ENCODE peak calls at places on chromosomes 13 and 19, in six cellular contexts. R, B, P, Y, Z and H are unnamed samples.

GRCh38 chr13:110600261-110600819 is 15.0 kb upstream of the NAXD start:
- DNase-seq in P (no peak), Z (no peak), B (no peak), Y (no peak), R (no peak), H (no peak)

GRCh38 chr19:41868989-41869300 is 8.1 kb upstream of the CD79A start:
- DNase-seq in Z (no peak), Y (no peak), P (no peak), B (no peak), R (no peak), H (no peak)

GRCh38 chr13:41973247-41973741 is 12.4 kb upstream of the VWA8 start:
- DNase-seq in Y (no peak), P (no peak), Z (no peak), B (no peak), R (no peak), H (no peak)

GRCh38 chr19:43460362-43461016 is 4.9 kb downstream of the LYPD3 start:
- DNase-seq in P (no peak), Y (no peak), Z (no peak), R (no peak), B (no peak), H (no peak)

GRCh38 chr13:46492946-46493345 is 60.0 kb upstream of the LRCH1 start:
- DNase-seq in B (peak; percentile 70), P (no peak), Z (no peak), R (no peak), Y (no peak), H (no peak)

GRCh38 chr13:64305246-64305645 is 2889.6 kb upstream of the PCDH20 start:
- DNase-seq in P (no peak), R (no peak), B (no peak), Y (no peak), Z (no peak), H (no peak)

GRCh38 chr13:51844862-51845573 is at the start of gene TMEM272:
- DNase-seq in R (peak; percentile 64), Z (peak; percentile 56), B (peak; percentile 76), Y (no peak), P (peak; percentile 42), H (no peak)

GRCh38 chr13:48403151-48403631 is 9.7 kb downstream of the LPAR6 start:
- DNase-seq in Z (no peak), R (no peak), B (no peak), Y (no peak), P (no peak), H (no peak)

GRCh38 chr13:77184455-77184854 is 142.4 kb downstream of the MYCBP2 start:
- DNase-seq in R (no peak), Y (no peak), B (no peak), P (no peak), Z (no peak), H (no peak)

GRCh38 chr13:97003071-97003470 is 8.8 kb upstream of the OXGR1 start:
- DNase-seq in R (no peak), P (no peak), B (no peak), Y (no peak), Z (no peak), H (no peak)

GRCh38 chr19:912181-913079 is 589 bp downstream of the R3HDM4 start:
- DNase-seq in Z (peak; percentile 56), P (no peak), B (peak; percentile 53), R (no peak), Y (no peak), H (no peak)

GRCh38 chr13:31056650-31057275 is 104.9 kb downstream of the HSPH1 start:
- DNase-seq in B (no peak), Y (no peak), Z (no peak), P (no peak), R (no peak), H (no peak)

GRCh38 chr19:35518313-35518712 is 4.9 kb upstream of the DMKN start:
- DNase-seq in B (peak; percentile 35), Y (no peak), Z (no peak), R (no peak), P (no peak), H (no peak)

GRCh38 chr19:5553892-5554291 is 13.9 kb downstream of the TINCR start:
- DNase-seq in Z (no peak), R (no peak), P (no peak), Y (no peak), B (no peak), H (no peak)

GRCh38 chr13:110265682-110266430 is 41.1 kb downstream of the COL4A1 start:
- DNase-seq in R (peak; percentile 91), P (peak; percentile 62), B (no peak), Y (no peak), Z (no peak), H (peak; percentile 96)

DNA sequence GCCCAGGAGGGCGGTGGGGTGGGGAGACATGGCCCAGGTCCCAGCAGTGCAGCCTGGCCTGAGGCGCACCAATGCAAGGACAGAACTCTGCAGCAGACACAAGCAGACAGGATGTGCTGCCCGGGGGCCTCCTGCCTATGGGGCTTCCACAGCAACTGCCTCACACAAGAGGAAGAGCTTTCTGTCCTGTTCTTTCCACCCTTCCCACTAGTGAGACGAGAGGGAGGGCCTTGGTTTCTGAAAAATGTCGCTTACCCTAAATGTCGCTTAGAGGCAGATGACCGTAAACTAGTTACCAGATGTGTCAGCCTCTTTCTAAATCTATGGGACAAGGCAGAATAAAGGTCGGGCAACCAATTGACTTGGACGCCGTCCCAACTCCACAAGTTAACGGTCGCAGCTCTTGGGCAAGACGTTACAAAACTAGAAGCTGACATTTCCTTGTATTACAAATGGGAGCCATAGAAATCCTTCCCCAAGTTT is at the start of gene LAIR1:
- DNase-seq in P (no peak), Z (no peak), B (no peak), R (peak; percentile 71), Y (no peak), H (peak; percentile 41)
- H3K4me1 ChIP-seq in P (no peaks in the 10 kb centered on the region), Z (no peaks in the 10 kb centered on the region), B (no peaks in the 10 kb centered on the region), R (no peaks in the 10 kb centered on the region), Y (no peaks in the 10 kb centered on the region), H (no peaks in the 10 kb centered on the region)

GRCh38 chr19:7907122-7907521 is 3.4 kb downstream of the MAP2K7 start:
- DNase-seq in R (no peak), B (no peak), Y (no peak), Z (no peak), P (no peak), H (no peak)
- H3K4me1 ChIP-seq in R (no peaks in the 10 kb centered on the region), B (peaks cover 20% of the 10 kb centered on the region), Y (peaks cover 50% of the 10 kb centered on the region), Z (peaks cover 13% of the 10 kb centered on the region), P (peaks cover 54% of the 10 kb centered on the region), H (peaks cover 47% of the 10 kb centered on the region)

GRCh38 chr19:38660724-38661123 is 13.3 kb downstream of the ACTN4 start:
- DNase-seq in P (no peak), B (no peak), Y (no peak), R (no peak), Z (no peak), H (no peak)
- H3K4me1 ChIP-seq in P (peaks cover 100% of the 10 kb centered on the region), B (peaks cover 80% of the 10 kb centered on the region), Y (peaks cover 100% of the 10 kb centered on the region), R (peaks cover 18% of the 10 kb centered on the region), Z (peaks cover 60% of the 10 kb centered on the region), H (peaks cover 22% of the 10 kb centered on the region)

GRCh38 chr19:39408392-39409206 is 2.0 kb downstream of the ZFP36 start:
- DNase-seq in Z (peak; percentile 72), B (peak; percentile 66), Y (no peak), R (no peak), P (no peak), H (no peak)
- H3K4me1 ChIP-seq in Z (peaks cover 5% of the 10 kb centered on the region), B (peaks cover 26% of the 10 kb centered on the region), Y (peaks cover 41% of the 10 kb centered on the region), R (no peaks in the 10 kb centered on the region), P (peaks cover 85% of the 10 kb centered on the region), H (peaks cover 27% of the 10 kb centered on the region)

GRCh38 chr19:18290250-18291018 is 9.0 kb upstream of the JUND start:
- DNase-seq in R (peak; percentile 73), B (no peak), Y (no peak), P (peak; percentile 32), Z (peak; percentile 56), H (no peak)
- H3K4me1 ChIP-seq in R (no peaks in the 10 kb centered on the region), B (peaks cover 41% of the 10 kb centered on the region), Y (peaks cover 65% of the 10 kb centered on the region), P (peaks cover 43% of the 10 kb centered on the region), Z (peaks cover 14% of the 10 kb centered on the region), H (peaks cover 34% of the 10 kb centered on the region)

GRCh38 chr19:39444598-39445257 is 654 bp upstream of the SUPT5H start:
- DNase-seq in P (no peak), B (no peak), Z (peak; percentile 43), Y (no peak), R (no peak), H (no peak)

GRCh38 chr19:39449116-39449797 is 3.9 kb downstream of the SUPT5H start:
- DNase-seq in B (no peak), Y (no peak), R (no peak), Z (no peak), P (no peak), H (no peak)

GRCh38 chr19:39445258-39446071 is at the start of gene SUPT5H:
- DNase-seq in Z (peak; percentile 97), P (peak; percentile 97), B (peak; percentile 99), Y (peak; percentile 94), R (peak; percentile 98), H (peak; percentile 96)

GRCh38 chr19:39448271-39448670 is 2.9 kb downstream of the SUPT5H start:
- DNase-seq in B (no peak), Y (no peak), R (no peak), P (no peak), Z (no peak), H (no peak)

DNA sequence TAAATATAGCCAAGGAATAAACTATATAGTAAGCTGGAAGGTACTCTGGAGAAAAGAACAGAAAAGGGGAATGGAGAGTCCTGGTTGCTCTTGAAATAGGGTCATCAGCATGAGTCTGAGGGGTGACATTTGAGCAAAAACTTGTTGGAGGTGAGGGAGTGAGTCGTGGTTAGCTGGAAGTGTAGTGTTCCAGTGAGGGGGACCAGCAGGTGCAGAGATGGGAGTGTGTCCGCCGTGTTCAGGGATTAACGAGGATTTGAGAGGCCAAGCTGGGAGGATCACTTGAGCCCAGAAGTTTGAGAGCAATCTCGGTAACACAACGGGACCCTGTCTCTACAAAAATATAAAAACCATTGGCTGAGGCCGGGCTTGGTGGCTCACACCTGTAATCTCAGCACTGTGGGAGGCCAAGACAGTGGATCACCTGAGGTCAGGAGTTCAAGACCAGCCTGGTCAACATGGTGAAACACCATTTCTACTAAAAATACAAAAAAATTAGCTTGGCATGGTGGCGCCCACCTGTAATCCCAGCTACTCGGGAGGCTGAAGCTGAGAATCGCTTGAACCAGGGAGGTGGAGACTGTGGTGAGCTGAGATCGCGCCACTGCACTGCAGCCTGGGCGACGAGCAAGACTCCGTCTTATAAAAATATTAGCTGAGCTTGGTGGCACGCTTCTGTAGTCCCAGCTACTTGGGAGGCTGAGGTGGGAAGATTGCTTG is 1.1 kb downstream of the SUPT5H start:
- DNase-seq in R (no peak), Z (no peak), Y (no peak), B (no peak), P (no peak), H (no peak)
- H3K4me1 ChIP-seq in R (peaks cover 2% of the 10 kb centered on the region), Z (peaks cover 7% of the 10 kb centered on the region), Y (peaks cover 44% of the 10 kb centered on the region), B (peaks cover 19% of the 10 kb centered on the region), P (peaks cover 71% of the 10 kb centered on the region), H (peaks cover 22% of the 10 kb centered on the region)